ENCODE peak calls at places on chromosomes 1 and 21, in five cellular contexts. Y is psoas muscle; M is breast epithelium; X is nephron progenitor cell; C is activated CD8-positive, alpha-beta memory T cell treated with anti-CD3 and anti-CD28 coated beads, Interleukin-2, amount 50 U/mL, for 4 hours. I is an unnamed sample.
A peak's percentile ranks its signal among the peaks of the same experiment; 100 is the strongest.

GRCh38 chr1:82931051-82931450 is 1067.9 kb downstream of the TTLL7 start:
- DNase-seq in X (no peak), M (no peak), Y (no peak), C (no peak), I (no peak)

GRCh38 chr21:33031152-33031551 is 5.4 kb downstream of the OLIG2 start:
- DNase-seq in X (no peak), C (no peak), Y (no peak), M (no peak), I (no peak)

GRCh38 chr1:30879126-30879786 is 29.3 kb downstream of the SDC3 start:
- DNase-seq in X (no peak), Y (no peak), M (no peak), C (no peak), I (no peak)

GRCh38 chr1:107936498-107937481 is 28.2 kb downstream of the VAV3 start:
- DNase-seq in Y (peak; percentile 23), X (no peak), M (peak; percentile 93), C (peak; percentile 50), I (peak; percentile 78)

GRCh38 chr1:20401405-20402010 is 84.5 kb downstream of the CAMK2N1 start:
- DNase-seq in M (no peak), C (no peak), Y (no peak), X (no peak), I (no peak)

GRCh38 chr1:111454859-111455641 is 5.8 kb downstream of the ATP5PB start:
- DNase-seq in Y (no peak), M (no peak), X (no peak), C (no peak), I (no peak)

GRCh38 chr1:25343872-25344271 is 5.7 kb downstream of the TMEM50A start:
- DNase-seq in Y (peak; percentile 40), C (no peak), X (no peak), M (no peak), I (peak; percentile 77)

GRCh38 chr1:63821650-63822049 is 47.8 kb downstream of the ROR1 start:
- DNase-seq in X (no peak), M (no peak), C (no peak), Y (no peak), I (peak; percentile 84)

GRCh38 chr1:29789221-29789909 is 553.0 kb downstream of the PTPRU start:
- DNase-seq in M (no peak), C (no peak), Y (no peak), X (no peak), I (no peak)

GRCh38 chr1:182093781-182094180 is 32.3 kb upstream of the ZNF648 start:
- DNase-seq in X (no peak), C (no peak), M (no peak), Y (no peak), I (no peak)

GRCh38 chr1:66732407-66733166 is 19.7 kb upstream of the DYNLT5 start:
- DNase-seq in C (no peak), X (no peak), M (no peak), Y (no peak), I (peak; percentile 50)

GRCh38 chr1:52633291-52633754 is 355 bp downstream of the SHISAL2A start:
- DNase-seq in M (no peak), Y (peak; percentile 14), C (peak; percentile 40), X (peak; percentile 58), I (no peak)

GRCh38 chr1:28102169-28102568 is 13.8 kb upstream of the EYA3 start:
- DNase-seq in C (no peak), X (no peak), Y (no peak), M (no peak), I (no peak)

GRCh38 chr1:15703562-15703961 is 19.4 kb downstream of the PLEKHM2 start:
- DNase-seq in X (no peak), Y (peak; percentile 83), M (peak; percentile 59), C (no peak), I (peak; percentile 92)

GRCh38 chr1:99808391-99809115 is 41.6 kb upstream of the AGL start:
- DNase-seq in Y (no peak), M (no peak), X (peak; percentile 40), C (no peak), I (peak; percentile 93)

GRCh38 chr1:152932170-152932811 is 14.7 kb upstream of the SPRR5 start:
- DNase-seq in X (no peak), M (no peak), C (no peak), Y (no peak), I (no peak)

GRCh38 chr1:109191377-109191776 is 22.3 kb upstream of the SARS1 start:
- DNase-seq in C (no peak), M (no peak), X (no peak), Y (no peak), I (no peak)

GRCh38 chr21:33300701-33301631 is 23.8 kb upstream of the IFNAR1 start:
- DNase-seq in X (no peak), C (no peak), M (no peak), Y (no peak), I (no peak)

GRCh38 chr21:41659791-41660560 is 106.9 kb downstream of the RIPK4 start:
- DNase-seq in C (no peak), M (no peak), X (peak; percentile 33), Y (peak; percentile 43), I (no peak)

GRCh38 chr1:207140536-207140935 is 36.5 kb downstream of the C4BPA start:
- DNase-seq in M (no peak), X (no peak), C (no peak), Y (no peak), I (peak; percentile 22)

GRCh38 chr1:47680815-47681475 is 243.1 kb downstream of the FOXD2 start:
- DNase-seq in M (no peak), Y (no peak), X (no peak), C (no peak), I (no peak)

GRCh38 chr21:15221799-15222386 is 157.1 kb upstream of the NRIP1 start:
- DNase-seq in X (peak; percentile 58), C (no peak), M (no peak), Y (peak; percentile 50), I (peak; percentile 72)

GRCh38 chr1:23417570-23417969 is 7.0 kb downstream of the TCEA3 start:
- DNase-seq in C (no peak), Y (peak; percentile 36), X (no peak), M (no peak), I (no peak)

GRCh38 chr1:154431586-154432373 is 26.6 kb downstream of the IL6R start:
- DNase-seq in M (no peak), X (no peak), Y (peak; percentile 70), C (peak; percentile 44), I (peak; percentile 97)

GRCh38 chr1:227917081-227917950 is 30.4 kb downstream of the WNT9A start:
- DNase-seq in X (no peak), C (no peak), Y (no peak), M (no peak), I (no peak)

GRCh38 chr1:117757668-117758067 is 151.8 kb downstream of the TENT5C start:
- DNase-seq in X (no peak), M (no peak), C (no peak), Y (no peak), I (peak; percentile 78)